ENCODE peak calls at places on chromosomes 3 and 15, in four cellular contexts. D, G, E and W are unnamed samples.
A peak's percentile ranks its signal among the peaks of the same experiment; 100 is the strongest.

GRCh38 chr15:67641453-67641852 is 99.0 kb downstream of the MAP2K5 start:
- DNase-seq in D (no peak), G (peak; percentile 5), E (no peak), W (no peak)

GRCh38 chr3:29280675-29281264 is at the start of gene RBMS3:
- DNase-seq in D (peak; percentile 70), G (no peak), E (no peak), W (peak; percentile 0)

GRCh38 chr15:70378126-70379031 is 280.7 kb upstream of the TLE3 start:
- DNase-seq in D (no peak), G (no peak), E (no peak), W (no peak)

GRCh38 chr15:27990411-27991338 is 108.4 kb downstream of the OCA2 start:
- DNase-seq in D (no peak), G (peak; percentile 29), E (no peak), W (no peak)

GRCh38 chr3:73893089-73893488 is 268.3 kb upstream of the PDZRN3 start:
- DNase-seq in D (no peak), G (no peak), E (no peak), W (no peak)

GRCh38 chr3:115624898-115625297 is 1.6 kb downstream of the GAP43 start:
- DNase-seq in D (no peak), G (no peak), E (no peak), W (no peak)

GRCh38 chr3:129404610-129405009 is 23.8 kb downstream of the EFCAB12 start:
- DNase-seq in D (no peak), G (no peak), E (no peak), W (no peak)

GRCh38 chr15:98996169-98996568 is 11.4 kb downstream of the PGPEP1L start:
- DNase-seq in D (no peak), G (no peak), E (no peak), W (no peak)

GRCh38 chr3:79002465-79003372 is 765.1 kb downstream of the ROBO1 start:
- DNase-seq in D (no peak), G (peak; percentile 65), E (no peak), W (no peak)

GRCh38 chr3:52721002-52721741 is 15.3 kb downstream of the SPCS1 start:
- DNase-seq in D (no peak), G (no peak), E (no peak), W (no peak)

GRCh38 chr15:67799801-67800205 is 25.5 kb upstream of the SKOR1 start:
- DNase-seq in D (no peak), G (no peak), E (no peak), W (no peak)

GRCh38 chr15:50945725-50946124 is 37.2 kb downstream of the AP4E1 start:
- DNase-seq in D (no peak), G (no peak), E (no peak), W (no peak)

GRCh38 chr3:188439080-188439479 is 285.1 kb downstream of the LPP start:
- DNase-seq in D (no peak), G (no peak), E (no peak), W (peak; percentile 37)

GRCh38 chr3:178434206-178434805 is 101.9 kb upstream of the KCNMB2 start:
- DNase-seq in D (no peak), G (peak; percentile 51), E (no peak), W (no peak)

GRCh38 chr3:171169866-171170265 is 143.3 kb upstream of the SLC2A2 start:
- DNase-seq in D (no peak), G (no peak), E (no peak), W (no peak)

GRCh38 chr3:111269782-111270181 is 198.2 kb downstream of the NECTIN3 start:
- DNase-seq in D (no peak), G (no peak), E (no peak), W (no peak)